ENCODE peak calls at places on chromosomes 11 and 22, in five cellular contexts. D is cardiac fibroblast, X is foreskin fibroblast, K is heart right ventricle, E is dorsolateral prefrontal cortex. L is an unnamed sample.

GRCh38 chr11:3136542-3137455 is 28.3 kb downstream of the OSBPL5 start:
- DNase-seq in D (no peak), X (no peak), K (peak), E (no peak), L (no peak)

GRCh38 chr11:12220305-12220704 is 109.9 kb downstream of the MICAL2 start:
- DNase-seq in D (peak), X (no peak), K (peak), E (peak), L (no peak)

GRCh38 chr22:37197451-37198289 is 9.6 kb upstream of the C1QTNF6 start:
- DNase-seq in D (peak), X (peak), K (peak), E (no peak), L (peak)

GRCh38 chr11:17350455-17351170 is 987 bp upstream of the NCR3LG1 start:
- DNase-seq in D (no peak), X (peak), K (no peak), E (no peak), L (no peak)

GRCh38 chr11:86089659-86090058 is 20.8 kb upstream of the PICALM start:
- DNase-seq in D (peak), X (no peak), K (no peak), E (no peak), L (no peak)

GRCh38 chr11:130600139-130600538 is 151.7 kb downstream of the ADAMTS15 start:
- DNase-seq in D (peak), X (peak), K (no peak), E (no peak), L (no peak)

GRCh38 chr11:117547188-117547831 is 219.7 kb downstream of the CEP164 start:
- DNase-seq in D (no peak), X (no peak), K (no peak), E (no peak), L (no peak)

GRCh38 chr22:20545681-20546521 is 38.5 kb downstream of the MED15 start:
- DNase-seq in D (no peak), X (no peak), K (no peak), E (no peak), L (no peak)

GRCh38 chr11:117468888-117469287 is 141.2 kb downstream of the CEP164 start:
- DNase-seq in D (no peak), X (no peak), K (no peak), E (no peak), L (no peak)

GRCh38 chr22:42431401-42432019 is 693 bp downstream of the NFAM1 start:
- DNase-seq in D (no peak), X (no peak), K (no peak), E (peak), L (no peak)

GRCh38 chr11:120181446-120181992 is 29.3 kb upstream of the OAF start:
- DNase-seq in D (no peak), X (no peak), K (no peak), E (no peak), L (no peak)

GRCh38 chr11:10899542-10899830 is 41.6 kb upstream of the ZBED5 start:
- DNase-seq in D (no peak), X (no peak), K (peak), E (no peak), L (no peak)

GRCh38 chr22:26502688-26503561 is 9.3 kb downstream of the TFIP11 start:
- DNase-seq in D (peak), X (peak), K (peak), E (no peak), L (no peak)

GRCh38 chr11:122100222-122101080 is 15.6 kb downstream of the BLID start:
- DNase-seq in D (peak), X (peak), K (peak), E (peak), L (peak)

GRCh38 chr22:45893516-45893915 is 83.4 kb downstream of the WNT7B start:
- DNase-seq in D (no peak), X (no peak), K (no peak), E (no peak), L (no peak)

GRCh38 chr11:11822946-11823345 is 18.8 kb upstream of the USP47 start:
- DNase-seq in D (no peak), X (no peak), K (no peak), E (no peak), L (no peak)

GRCh38 chr22:22702159-22702873 is 57.9 kb downstream of the GGTLC2 start:
- DNase-seq in D (no peak), X (peak), K (no peak), E (no peak), L (no peak)

GRCh38 chr22:49956418-49956770 is 4.2 kb upstream of the PIM3 start:
- DNase-seq in D (no peak), X (no peak), K (peak), E (no peak), L (no peak)

GRCh38 chr11:130652671-130653335 is 204.4 kb downstream of the ADAMTS15 start:
- DNase-seq in D (peak), X (peak), K (peak), E (no peak), L (peak)

GRCh38 chr22:50699754-50700386 is 27.2 kb downstream of the SHANK3 start:
- DNase-seq in D (no peak), X (no peak), K (no peak), E (peak), L (no peak)

GRCh38 chr22:20412474-20413216 is 18.7 kb downstream of the ZNF74 start:
- DNase-seq in D (no peak), X (no peak), K (no peak), E (no peak), L (no peak)

GRCh38 chr11:64040684-64041267 is 5.0 kb downstream of the FLRT1 start:
- DNase-seq in D (no peak), X (peak), K (no peak), E (peak), L (no peak)

GRCh38 chr11:86183694-86184093 is 60.9 kb upstream of the EED start:
- DNase-seq in D (peak), X (peak), K (no peak), E (no peak), L (no peak)

GRCh38 chr11:110584150-110584549 is 128.1 kb downstream of the ARHGAP20 start:
- DNase-seq in D (no peak), X (no peak), K (no peak), E (no peak), L (no peak)

GRCh38 chr11:8533332-8533731 is 60.7 kb downstream of the STK33 start:
- DNase-seq in D (no peak), X (no peak), K (no peak), E (no peak), L (no peak)

GRCh38 chr11:130120045-130120444 is 39.5 kb upstream of the ST14 start:
- DNase-seq in D (no peak), X (no peak), K (no peak), E (no peak), L (no peak)

GRCh38 chr11:67022341-67022933 is 497 bp upstream of the SYT12 start:
- DNase-seq in D (peak), X (peak), K (no peak), E (peak), L (no peak)

GRCh38 chr11:33722579-33723234 is 13.5 kb downstream of the CD59 start:
- DNase-seq in D (no peak), X (peak), K (no peak), E (no peak), L (no peak)

GRCh38 chr22:24184057-24184798 is 2.9 kb downstream of the SUSD2 start:
- DNase-seq in D (no peak), X (no peak), K (no peak), E (no peak), L (no peak)

GRCh38 chr11:122229611-122230386 is 113.8 kb upstream of the BLID start:
- DNase-seq in D (peak), X (no peak), K (no peak), E (peak), L (no peak)

GRCh38 chr11:70430671-70431574 is 32.6 kb downstream of the CTTN start:
- DNase-seq in D (no peak), X (no peak), K (no peak), E (no peak), L (no peak)

GRCh38 chr11:47659273-47659672 is 16.9 kb upstream of the MTCH2 start:
- DNase-seq in D (peak), X (no peak), K (no peak), E (no peak), L (no peak)

DNA sequence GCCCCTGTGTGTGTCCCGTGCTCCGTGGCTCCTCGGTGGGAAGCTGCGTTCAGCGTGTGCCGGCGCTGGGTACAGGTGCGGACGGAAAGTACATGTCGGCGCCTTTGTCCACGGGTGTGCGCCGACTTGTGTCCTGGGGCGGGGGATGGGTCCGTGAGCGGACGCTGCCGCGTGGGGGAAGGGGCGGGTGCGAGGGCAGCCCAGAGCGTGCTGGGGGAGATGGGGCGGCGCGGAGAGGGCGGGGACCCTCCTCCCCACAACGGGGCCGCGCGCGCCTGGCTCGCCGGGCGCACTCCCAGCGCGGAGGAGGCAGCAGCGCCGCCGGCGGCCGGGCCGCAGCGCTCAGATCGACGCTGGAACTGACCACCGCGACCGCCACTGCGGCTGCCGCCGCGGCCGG is 33.6 kb upstream of the RELT start:
- DNase-seq in D (no peak), X (peak), K (no peak), E (no peak), L (no peak)
- H3K4me3 ChIP-seq in D (no peak), X (peak), K (no peak), E (peak), L (peak)

DNA sequence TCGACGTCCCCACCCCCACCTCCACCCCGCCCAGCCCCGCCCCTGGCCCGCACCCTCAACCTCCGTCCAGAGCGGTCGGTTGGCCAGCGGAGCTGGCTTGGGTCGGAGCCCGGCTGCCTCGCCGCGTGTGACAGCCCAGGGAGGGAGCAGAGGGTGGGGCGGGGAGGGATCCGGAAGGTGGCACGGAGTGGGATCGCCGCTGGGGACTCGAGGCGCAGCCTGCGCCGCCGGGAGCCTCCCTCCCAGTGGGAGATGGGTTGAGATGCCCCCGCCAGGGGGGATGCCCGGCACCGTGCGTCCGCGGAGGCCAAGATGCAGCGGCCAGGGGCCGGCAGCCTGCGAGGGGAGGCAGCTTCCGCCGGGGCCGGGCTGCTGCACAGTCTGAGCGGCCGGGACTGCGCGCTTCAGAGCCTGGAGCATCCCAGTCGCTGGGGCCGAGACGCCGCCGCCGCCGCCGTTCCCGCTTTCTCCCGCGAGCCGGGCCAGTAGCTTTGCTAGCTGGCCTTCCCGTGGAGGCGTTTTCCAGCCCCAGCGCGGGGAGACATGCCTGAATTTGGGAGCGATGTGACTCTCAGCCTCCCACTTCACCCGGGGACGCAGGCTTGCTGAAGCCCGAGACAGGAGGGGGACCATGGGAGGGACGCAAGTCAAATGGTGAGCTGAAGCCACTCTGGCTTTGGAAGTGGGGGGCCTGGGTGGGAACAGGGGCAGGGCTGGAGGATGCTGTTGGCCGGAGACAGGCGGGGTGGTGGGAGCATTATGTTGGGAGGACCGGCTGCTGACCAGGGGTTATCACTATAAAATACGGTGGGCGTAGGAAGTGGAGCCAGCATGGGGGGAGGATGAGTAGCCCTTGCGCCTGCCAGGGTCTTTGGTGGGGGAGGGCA is 40.2 kb downstream of the DIXDC1 start:
- DNase-seq in D (peak), X (peak), K (peak), E (peak), L (peak)
- H3K4me3 ChIP-seq in D (peak), X (peak), K (peak), E (peak), L (peak)

DNA sequence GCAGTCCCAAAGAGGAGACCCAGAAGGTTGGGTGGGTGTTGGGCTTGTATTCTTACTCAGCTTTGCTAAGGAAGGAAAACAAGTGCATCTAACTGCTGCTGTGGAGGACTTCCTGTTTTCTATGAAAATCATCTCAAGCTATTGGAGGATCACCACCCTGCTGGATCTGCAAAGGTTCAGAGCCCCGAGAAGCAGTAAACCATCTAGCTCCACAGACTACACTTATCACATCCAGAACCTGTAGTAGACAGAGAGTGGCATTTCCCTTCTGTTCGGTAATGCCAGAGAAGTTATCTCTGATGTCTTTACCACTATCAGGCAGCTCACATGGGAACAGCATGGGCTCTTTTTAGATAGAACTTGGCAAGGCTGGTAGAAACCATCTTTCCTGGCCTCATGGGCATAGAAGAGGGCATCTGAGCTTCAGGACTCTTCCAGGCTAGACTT is 21.7 kb downstream of the KCNJ1 start:
- DNase-seq in D (no peak), X (no peak), K (no peak), E (no peak), L (no peak)
- H3K4me3 ChIP-seq in D (no peak), X (no peak), K (no peak), E (no peak), L (no peak)

GRCh38 chr11:416051-416756 is 1.4 kb upstream of the SIGIRR start:
- DNase-seq in D (no peak), X (no peak), K (no peak), E (no peak), L (no peak)
- H3K4me3 ChIP-seq in D (peak), X (peak), K (peak), E (peak), L (peak)